ENCODE peak calls at places on chromosomes 12 and 14, in six cellular contexts. Y, S, H, I, K and Z are unnamed samples.
A peak's percentile ranks its signal among the peaks of the same experiment; 100 is the strongest.

GRCh38 chr14:56247495-56248087 is 129.4 kb downstream of the PELI2 start:
- DNase-seq in Y (no peak), S (peak; percentile 56), H (no peak), I (no peak), K (peak; percentile 39), Z (no peak)

GRCh38 chr12:113056631-113057488 is at the start of gene DTX1:
- DNase-seq in Y (peak; percentile 20), S (no peak), H (peak; percentile 56), I (no peak), K (no peak), Z (no peak)

GRCh38 chr12:41224066-41224465 is 35.9 kb downstream of the PDZRN4 start:
- DNase-seq in Y (no peak), S (no peak), H (no peak), I (no peak), K (no peak), Z (no peak)

GRCh38 chr12:3697311-3697870 is 55.5 kb downstream of the CRACR2A start:
- DNase-seq in Y (no peak), S (peak; percentile 11), H (no peak), I (no peak), K (peak; percentile 6), Z (no peak)

GRCh38 chr12:57485695-57486094 is 2.2 kb upstream of the MARS1 start:
- DNase-seq in Y (no peak), S (no peak), H (no peak), I (no peak), K (no peak), Z (no peak)

GRCh38 chr14:73223049-73223448 is 14.3 kb upstream of the PAPLN start:
- DNase-seq in Y (no peak), S (peak; percentile 41), H (no peak), I (no peak), K (no peak), Z (no peak)

GRCh38 chr14:94654071-94654974 is 42.1 kb downstream of the SERPINA3 start:
- DNase-seq in Y (no peak), S (peak; percentile 43), H (no peak), I (no peak), K (no peak), Z (no peak)

GRCh38 chr12:64669270-64669842 is 59.1 kb downstream of the RASSF3 start:
- DNase-seq in Y (peak; percentile 48), S (no peak), H (no peak), I (peak; percentile 87), K (no peak), Z (peak; percentile 69)

GRCh38 chr12:31245822-31246469 is 80.0 kb downstream of the SINHCAF start:
- DNase-seq in Y (no peak), S (peak; percentile 5), H (no peak), I (no peak), K (peak; percentile 12), Z (no peak)

GRCh38 chr14:90426663-90427062 is 29.8 kb downstream of the CALM1 start:
- DNase-seq in Y (no peak), S (peak; percentile 41), H (no peak), I (no peak), K (no peak), Z (no peak)

GRCh38 chr12:124385219-124385969 is 90.5 kb downstream of the RFLNA start:
- DNase-seq in Y (no peak), S (peak; percentile 58), H (no peak), I (no peak), K (peak; percentile 98), Z (no peak)

GRCh38 chr14:78902010-78902623 is 731.9 kb downstream of the NRXN3 start:
- DNase-seq in Y (no peak), S (peak; percentile 36), H (peak; percentile 1), I (no peak), K (peak; percentile 51), Z (peak; percentile 5)

GRCh38 chr12:70059373-70059772 is 183.9 kb upstream of the CNOT2 start:
- DNase-seq in Y (no peak), S (peak; percentile 8), H (no peak), I (no peak), K (no peak), Z (no peak)

GRCh38 chr12:42030588-42030987 is 114.1 kb downstream of the GXYLT1 start:
- DNase-seq in Y (no peak), S (no peak), H (no peak), I (no peak), K (no peak), Z (no peak)

GRCh38 chr12:121154793-121155375 is 22.2 kb downstream of the P2RX7 start:
- DNase-seq in Y (no peak), S (no peak), H (no peak), I (no peak), K (no peak), Z (no peak)

GRCh38 chr12:114812858-114813761 is 129.1 kb upstream of the TBX3 start:
- DNase-seq in Y (no peak), S (peak; percentile 87), H (no peak), I (no peak), K (no peak), Z (no peak)

GRCh38 chr14:77275041-77275854 is 4.2 kb upstream of the NGB start:
- DNase-seq in Y (no peak), S (no peak), H (no peak), I (no peak), K (no peak), Z (no peak)

GRCh38 chr14:36383674-36384421 is 63.4 kb upstream of the MBIP start:
- DNase-seq in Y (no peak), S (no peak), H (no peak), I (no peak), K (no peak), Z (no peak)

GRCh38 chr12:115437061-115437567 is 753.1 kb upstream of the TBX3 start:
- DNase-seq in Y (no peak), S (no peak), H (no peak), I (no peak), K (no peak), Z (no peak)

GRCh38 chr14:33452982-33453381 is 497.9 kb downstream of the EGLN3 start:
- DNase-seq in Y (no peak), S (no peak), H (no peak), I (no peak), K (no peak), Z (no peak)

GRCh38 chr14:59342108-59342507 is 123.1 kb downstream of the GPR135 start:
- DNase-seq in Y (no peak), S (no peak), H (no peak), I (no peak), K (peak; percentile 44), Z (no peak)

GRCh38 chr12:20624718-20625117 is 70.4 kb upstream of the SLCO1C1 start:
- DNase-seq in Y (no peak), S (peak; percentile 49), H (no peak), I (no peak), K (peak; percentile 30), Z (no peak)

GRCh38 chr12:121252712-121253345 is 42.9 kb downstream of the P2RX4 start:
- DNase-seq in Y (no peak), S (no peak), H (no peak), I (no peak), K (peak; percentile 17), Z (no peak)

GRCh38 chr14:65132855-65133254 is 30.5 kb upstream of the MAX start:
- DNase-seq in Y (no peak), S (no peak), H (no peak), I (no peak), K (no peak), Z (no peak)

GRCh38 chr12:121513464-121514183 is 67.2 kb downstream of the KDM2B start:
- DNase-seq in Y (no peak), S (no peak), H (peak; percentile 36), I (no peak), K (peak; percentile 51), Z (no peak)